ENCODE peak calls at places on chromosome 19, in seven cellular contexts. F, Y, K, R, N, J and X are unnamed samples.

GRCh38 chr19:13143135-13143534 is 7.0 kb downstream of the STX10 start:
- DNase-seq in F (peak; percentile 93), Y (peak; percentile 90), K (peak; percentile 51), R (no peak), N (no peak), J (no peak), X (no peak)

GRCh38 chr19:17220207-17220758 is 5.1 kb downstream of the USE1 start:
- DNase-seq in F (peak; percentile 84), Y (peak; percentile 63), K (no peak), R (peak; percentile 69), N (peak; percentile 83), J (no peak), X (no peak)

GRCh38 chr19:47679922-47680857 is 33.0 kb upstream of the EHD2 start:
- DNase-seq in F (no peak), Y (no peak), K (no peak), R (no peak), N (no peak), J (no peak), X (no peak)

GRCh38 chr19:31943305-31943704 is 402.1 kb upstream of the ZNF507 start:
- DNase-seq in F (no peak), Y (no peak), K (no peak), R (no peak), N (no peak), J (peak; percentile 54), X (no peak)

GRCh38 chr19:48405850-48406249 is 12.4 kb downstream of the GRIN2D start:
- DNase-seq in F (no peak), Y (no peak), K (peak; percentile 48), R (no peak), N (no peak), J (no peak), X (no peak)

GRCh38 chr19:48724796-48725753 is 5.5 kb upstream of the MAMSTR start:
- DNase-seq in F (peak; percentile 93), Y (peak; percentile 71), K (peak; percentile 71), R (peak; percentile 79), N (peak; percentile 73), J (peak; percentile 79), X (peak; percentile 76)

GRCh38 chr19:38817081-38817480 is 4.3 kb upstream of the LGALS4 start:
- DNase-seq in F (no peak), Y (no peak), K (no peak), R (no peak), N (no peak), J (no peak), X (no peak)

GRCh38 chr19:56712609-56713008 is 41.1 kb upstream of the ZNF835 start:
- DNase-seq in F (no peak), Y (no peak), K (no peak), R (no peak), N (no peak), J (no peak), X (no peak)

GRCh38 chr19:9917322-9917721 is 19.0 kb downstream of the OLFM2 start:
- DNase-seq in F (peak; percentile 43), Y (no peak), K (peak; percentile 58), R (peak; percentile 90), N (peak; percentile 39), J (peak; percentile 71), X (no peak)
- H2AFZ ChIP-seq in F (peak overlapping the region; percentile 67), Y (peak overlapping the region; percentile 71), K (peak overlapping the region; percentile 71), R (peak overlapping the region; percentile 97), N (no peak overlapping the region), J (peak overlapping the region; percentile 83), X (peak overlapping the region; percentile 79)

GRCh38 chr19:14804755-14805154 is 26.4 kb upstream of the ADGRE2 start:
- DNase-seq in F (peak; percentile 3), Y (no peak), K (no peak), R (no peak), N (no peak), J (no peak), X (no peak)

GRCh38 chr19:14796021-14796420 is 17.7 kb upstream of the ADGRE2 start:
- DNase-seq in F (no peak), Y (no peak), K (no peak), R (no peak), N (no peak), J (no peak), X (no peak)

GRCh38 chr19:14795078-14795721 is 16.8 kb upstream of the ADGRE2 start:
- DNase-seq in F (no peak), Y (no peak), K (peak; percentile 34), R (no peak), N (no peak), J (no peak), X (no peak)

DNA sequence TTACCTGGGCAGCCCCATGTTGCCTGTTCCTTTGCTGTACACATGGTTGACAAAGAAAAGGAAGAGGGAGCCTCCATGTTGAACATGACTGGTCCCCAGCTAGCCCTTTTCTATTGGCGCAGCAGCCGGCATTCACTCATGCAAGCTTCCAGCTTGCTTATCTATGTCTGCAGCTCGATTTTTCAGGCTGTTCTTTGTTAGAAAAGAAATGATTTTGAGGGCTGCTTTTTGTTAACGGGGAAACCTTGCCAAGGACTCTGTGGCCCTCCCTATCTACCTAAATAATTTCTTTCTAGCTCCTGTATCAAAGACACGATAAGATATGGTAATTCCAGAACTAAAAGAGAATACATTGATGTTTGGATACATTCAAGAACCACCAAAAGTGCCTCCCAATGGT is 20.4 kb upstream of the ADGRE2 start:
- DNase-seq in F (no peak), Y (no peak), K (no peak), R (no peak), N (no peak), J (no peak), X (no peak)
- TF ChIP-seq CTCF in F (no peak), Y (no peak), K (no peak), R (no peak), N (no peak), J (no peak), X (no peak)

DNA sequence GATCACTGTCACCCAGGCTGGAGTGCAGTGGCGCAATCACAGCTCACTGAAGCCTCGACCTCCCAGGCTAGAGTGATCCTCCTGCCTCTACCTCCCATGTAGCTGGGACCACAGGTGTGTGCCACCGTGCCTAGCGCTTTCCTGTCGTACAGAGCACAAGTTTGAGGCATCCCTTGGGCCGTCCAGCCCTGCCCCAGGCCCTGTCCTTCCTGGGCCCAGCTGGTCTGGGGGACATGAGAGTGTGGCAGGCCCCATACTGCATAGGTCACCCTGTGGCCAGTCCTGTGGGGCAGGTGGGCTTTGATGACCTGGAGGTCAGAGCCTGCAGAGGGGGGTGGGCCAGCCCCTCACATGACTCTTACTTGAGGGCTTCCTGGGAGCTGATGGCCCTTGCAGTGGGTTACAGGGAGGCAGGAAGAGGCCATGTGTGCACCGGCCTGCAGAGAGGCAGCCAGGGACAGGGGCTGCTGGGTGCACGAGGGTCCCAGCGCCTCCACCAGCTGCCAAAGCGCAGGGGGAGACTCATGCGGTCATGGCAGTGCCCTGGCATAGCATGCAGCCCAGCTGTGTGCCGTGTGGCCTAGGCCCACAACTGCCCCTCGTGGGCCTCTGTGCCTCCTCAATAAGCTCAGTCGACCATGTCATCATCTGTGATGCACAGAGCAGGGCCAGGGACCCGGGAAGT is 61.4 kb downstream of the KDM4B start:
- DNase-seq in F (no peak), Y (no peak), K (no peak), R (no peak), N (no peak), J (no peak), X (no peak)
- TF ChIP-seq EZH2 in F (no peak), Y (no peak), K (no peak), R (no peak), N (no peak), J (no peak), X (no peak)

DNA sequence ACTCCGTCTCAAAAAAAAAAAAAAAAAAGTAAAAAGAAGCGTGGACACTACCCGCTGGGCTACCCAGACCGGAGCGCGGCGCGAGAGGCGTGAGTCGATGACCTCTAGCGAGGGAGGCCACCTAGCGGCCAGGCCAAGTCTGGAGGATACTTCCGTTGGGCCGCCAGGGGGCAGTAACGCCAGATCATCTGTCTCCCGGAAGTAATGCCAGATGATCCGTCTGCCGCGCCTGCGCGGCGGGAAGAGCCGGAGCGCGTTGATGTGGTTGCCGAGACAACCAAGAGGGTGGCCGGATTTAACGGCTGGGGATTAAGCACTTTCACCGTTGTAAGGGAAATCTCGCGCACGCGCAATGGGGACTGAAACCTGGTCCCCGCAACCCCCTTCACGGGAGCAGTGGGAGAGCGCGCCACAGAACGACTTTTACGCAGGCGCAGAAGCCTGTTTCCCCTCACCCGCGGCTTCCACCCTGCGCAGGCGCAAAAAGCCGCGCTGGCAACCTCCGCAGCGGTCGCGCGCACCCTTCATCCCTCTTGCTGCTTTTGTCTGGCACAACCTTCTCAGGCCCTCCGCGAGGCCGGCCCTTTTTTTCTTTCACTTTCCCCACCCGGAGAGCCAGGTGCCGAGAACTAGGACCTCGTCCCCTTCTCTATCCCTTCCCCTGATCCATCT is 1.0 kb upstream of the U2AF2 start:
- DNase-seq in F (peak; percentile 99), Y (peak; percentile 92), K (peak; percentile 96), R (peak; percentile 91), N (peak; percentile 99), J (peak; percentile 99), X (peak; percentile 96)
- H2AFZ ChIP-seq in F (peak overlapping the region; percentile 71), Y (peak overlapping the region; percentile 78), K (peak overlapping the region; percentile 86), R (peak overlapping the region; percentile 97), N (peak overlapping the region; percentile 19), J (no peak overlapping the region), X (peak overlapping the region; percentile 75)

DNA sequence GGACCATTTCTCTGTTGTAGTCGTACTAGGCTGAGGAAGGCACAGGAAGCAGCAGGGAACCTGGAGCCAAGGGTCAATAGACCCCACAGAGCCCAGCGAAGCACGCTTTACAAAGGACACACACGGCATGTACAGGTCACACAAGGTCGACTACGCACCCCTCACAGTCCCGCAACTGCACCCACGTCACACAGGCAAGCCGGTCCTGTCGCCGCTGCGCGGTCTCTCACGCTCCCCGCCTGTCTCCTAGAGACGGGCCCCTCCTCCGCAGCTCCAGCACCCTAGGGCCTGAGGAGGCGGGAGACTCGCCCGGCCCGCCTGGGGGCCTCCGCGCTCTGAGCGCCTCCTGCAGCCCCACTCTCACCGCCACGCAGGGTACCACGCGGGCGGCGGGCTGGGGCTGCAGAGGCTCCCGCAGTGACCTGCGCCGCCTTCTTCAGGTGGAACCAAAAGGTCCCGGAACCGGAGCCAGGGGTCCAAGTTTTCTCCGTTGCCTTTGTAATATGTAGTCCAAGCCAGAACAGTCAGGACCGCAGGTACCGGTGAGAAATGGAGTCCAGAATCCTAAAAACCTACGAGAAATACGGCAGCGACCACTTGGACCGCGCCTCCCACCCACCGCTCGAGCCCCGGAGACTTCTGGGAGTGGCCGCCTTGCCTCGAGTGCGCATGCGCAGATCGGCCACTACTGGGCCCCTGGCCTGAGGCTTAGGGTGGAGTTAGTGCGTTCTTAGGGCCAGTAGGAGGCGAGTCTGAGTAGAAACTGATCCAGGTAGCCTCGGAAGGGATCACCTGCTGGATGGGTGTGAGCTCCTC is at the start of gene ZNF607:
- DNase-seq in F (peak; percentile 93), Y (peak; percentile 75), K (peak; percentile 91), R (peak; percentile 92), N (peak; percentile 98), J (peak; percentile 97), X (peak; percentile 81)
- TF ChIP-seq CTCF in F (peak; percentile 81), Y (peak; percentile 32), K (peak; percentile 71), R (peak; percentile 67), N (peak; percentile 58), J (peak; percentile 61), X (peak; percentile 73)